ENCODE peak calls at places on chromosomes 1 and 21, in six cellular contexts. I is posterior cingulate gyrus, S is MCF 10A, G is NCI-H510A, R is thoracic aorta, C is upper lobe of left lung. V is an unnamed sample.

GRCh38 chr1:61326713-61327112 is 244.4 kb downstream of the NFIA start:
- DNase-seq in I (no peak), S (no peak), G (no peak), R (no peak), C (no peak), V (no peak)

GRCh38 chr1:65791396-65791795 is 1.3 kb upstream of the PDE4B start:
- DNase-seq in I (no peak), S (peak), G (no peak), R (no peak), C (no peak), V (no peak)

GRCh38 chr21:46048926-46049889 is 48.7 kb upstream of the COL6A2 start:
- DNase-seq in I (peak), S (peak), G (no peak), R (no peak), C (peak), V (no peak)

GRCh38 chr1:216750031-216750627 is 26.9 kb upstream of the ESRRG start:
- DNase-seq in I (no peak), S (peak), G (peak), R (no peak), C (no peak), V (no peak)

GRCh38 chr21:36765229-36765628 is 66.3 kb downstream of the SIM2 start:
- DNase-seq in I (no peak), S (no peak), G (no peak), R (no peak), C (no peak), V (no peak)

GRCh38 chr1:234102591-234102990 is 198.1 kb downstream of the SLC35F3 start:
- DNase-seq in I (no peak), S (no peak), G (no peak), R (no peak), C (no peak), V (no peak)

GRCh38 chr1:109981128-109981379 is 3.5 kb upstream of the AHCYL1 start:
- DNase-seq in I (no peak), S (no peak), G (no peak), R (no peak), C (no peak), V (no peak)

GRCh38 chr1:13600762-13601483 is 17.3 kb downstream of the PDPN start:
- DNase-seq in I (no peak), S (no peak), G (no peak), R (no peak), C (peak), V (no peak)

GRCh38 chr1:50610563-50610962 is 187.3 kb upstream of the DMRTA2 start:
- DNase-seq in I (no peak), S (no peak), G (no peak), R (no peak), C (no peak), V (no peak)

GRCh38 chr1:44154665-44155064 is 13.2 kb upstream of the KLF18 start:
- DNase-seq in I (no peak), S (peak), G (no peak), R (no peak), C (no peak), V (no peak)

GRCh38 chr21:42741056-42741455 is 87.6 kb downstream of the PDE9A start:
- DNase-seq in I (no peak), S (no peak), G (no peak), R (no peak), C (no peak), V (no peak)

GRCh38 chr21:18744840-18745239 is 341.3 kb upstream of the TMPRSS15 start:
- DNase-seq in I (no peak), S (no peak), G (no peak), R (no peak), C (no peak), V (no peak)

GRCh38 chr1:109158433-109158832 is 44.5 kb downstream of the ELAPOR1 start:
- DNase-seq in I (no peak), S (no peak), G (no peak), R (no peak), C (no peak), V (no peak)

GRCh38 chr1:237672748-237673147 is 218.0 kb downstream of the ZP4 start:
- DNase-seq in I (no peak), S (peak), G (no peak), R (no peak), C (no peak), V (no peak)

GRCh38 chr1:235843458-235843857 is 23.2 kb downstream of the LYST start:
- DNase-seq in I (no peak), S (peak), G (no peak), R (no peak), C (no peak), V (no peak)

GRCh38 chr1:206658264-206658980 is 23.1 kb downstream of the DYRK3 start:
- DNase-seq in I (no peak), S (no peak), G (no peak), R (no peak), C (peak), V (peak)

GRCh38 chr1:19309123-19309813 is 2.7 kb downstream of the AKR7A2 start:
- DNase-seq in I (no peak), S (no peak), G (no peak), R (no peak), C (no peak), V (no peak)

GRCh38 chr1:206001476-206001888 is 1.7 kb downstream of the RAB7B start:
- DNase-seq in I (no peak), S (peak), G (no peak), R (peak), C (peak), V (peak)

GRCh38 chr1:1628656-1629429 is 3.1 kb upstream of the MMP23B start:
- DNase-seq in I (peak), S (no peak), G (no peak), R (no peak), C (no peak), V (peak)

GRCh38 chr1:177170756-177171535 is at the start of gene BRINP2:
- DNase-seq in I (peak), S (peak), G (peak), R (no peak), C (peak), V (no peak)

GRCh38 chr1:245085508-245086095 is 69.2 kb upstream of the KIF26B start:
- DNase-seq in I (no peak), S (peak), G (no peak), R (no peak), C (peak), V (peak)